ENCODE peak calls at places on chromosomes 1 and 21, in five cellular contexts. E is ovary, D is body of pancreas, J is adrenal gland, F is uterus. T is an unnamed sample.

GRCh38 chr1:248834343-248834940 is 3.6 kb upstream of the ZNF672 start:
- DNase-seq in E (no peak), D (no peak), J (no peak), F (no peak), T (no peak)

GRCh38 chr1:113966013-113966412 is 13.3 kb upstream of the OLFML3 start:
- DNase-seq in E (no peak), D (no peak), J (no peak), F (peak; percentile 39), T (no peak)

GRCh38 chr1:112704908-112705627 is 1.9 kb downstream of the RHOC start:
- DNase-seq in E (peak; percentile 88), D (peak; percentile 92), J (peak; percentile 93), F (peak; percentile 90), T (peak; percentile 95)

GRCh38 chr1:192887426-192887825 is 78.6 kb downstream of the RGS2 start:
- DNase-seq in E (no peak), D (no peak), J (no peak), F (no peak), T (no peak)

GRCh38 chr1:44305962-44306422 is 49.1 kb downstream of the ERI3 start:
- DNase-seq in E (no peak), D (no peak), J (no peak), F (no peak), T (no peak)

GRCh38 chr1:204589409-204590038 is 73.3 kb downstream of the MDM4 start:
- DNase-seq in E (no peak), D (no peak), J (no peak), F (no peak), T (no peak)

GRCh38 chr1:247857069-247857985 is at the start of gene TRIM58:
- DNase-seq in E (no peak), D (peak; percentile 68), J (peak; percentile 58), F (no peak), T (no peak)

GRCh38 chr1:11456970-11457369 is 22.0 kb upstream of the DISP3 start:
- DNase-seq in E (no peak), D (no peak), J (no peak), F (no peak), T (no peak)

GRCh38 chr1:41122851-41123518 is 101.5 kb upstream of the SLFNL1 start:
- DNase-seq in E (no peak), D (peak; percentile 36), J (no peak), F (no peak), T (peak; percentile 60)

GRCh38 chr1:5720045-5720444 is 272.2 kb downstream of the NPHP4 start:
- DNase-seq in E (no peak), D (no peak), J (no peak), F (no peak), T (no peak)

GRCh38 chr1:203720253-203720652 is 44.7 kb upstream of the LAX1 start:
- DNase-seq in E (no peak), D (no peak), J (no peak), F (no peak), T (no peak)

GRCh38 chr1:53270107-53270506 is 31.8 kb upstream of the MAGOH start:
- DNase-seq in E (no peak), D (no peak), J (no peak), F (no peak), T (no peak)

GRCh38 chr1:14071581-14071980 is 371.6 kb downstream of the PRDM2 start:
- DNase-seq in E (no peak), D (no peak), J (no peak), F (no peak), T (no peak)

GRCh38 chr1:14511856-14512585 is 86.5 kb upstream of the KAZN start:
- DNase-seq in E (no peak), D (no peak), J (no peak), F (no peak), T (no peak)

GRCh38 chr1:245715970-245716369 is 561.2 kb downstream of the KIF26B start:
- DNase-seq in E (no peak), D (no peak), J (no peak), F (no peak), T (peak; percentile 64)

GRCh38 chr1:19432943-19433609 is 52.3 kb downstream of the CAPZB start:
- DNase-seq in E (no peak), D (no peak), J (no peak), F (no peak), T (no peak)

GRCh38 chr1:32014199-32014936 is 700 bp downstream of the KHDRBS1 start:
- DNase-seq in E (peak; percentile 52), D (peak; percentile 42), J (peak; percentile 59), F (peak; percentile 42), T (peak; percentile 30)

GRCh38 chr21:41366522-41367151 is 4.8 kb downstream of the MX2 start:
- DNase-seq in E (no peak), D (peak; percentile 75), J (peak; percentile 39), F (no peak), T (peak; percentile 91)

GRCh38 chr1:77825356-77825709 is 45.9 kb downstream of the MIGA1 start:
- DNase-seq in E (no peak), D (peak; percentile 68), J (peak; percentile 64), F (no peak), T (peak; percentile 10)

GRCh38 chr1:175218786-175219447 is 26.3 kb upstream of the KIAA0040 start:
- DNase-seq in E (no peak), D (no peak), J (no peak), F (no peak), T (no peak)

GRCh38 chr1:175222296-175222938 is 29.8 kb upstream of the KIAA0040 start:
- DNase-seq in E (no peak), D (no peak), J (no peak), F (no peak), T (no peak)

GRCh38 chr1:175219774-175220173 is 27.2 kb upstream of the KIAA0040 start:
- DNase-seq in E (no peak), D (no peak), J (no peak), F (no peak), T (no peak)

GRCh38 chr1:175220853-175221547 is 28.4 kb upstream of the KIAA0040 start:
- DNase-seq in E (no peak), D (no peak), J (no peak), F (no peak), T (no peak)

GRCh38 chr1:175221548-175222175 is 29.1 kb upstream of the KIAA0040 start:
- DNase-seq in E (no peak), D (peak; percentile 52), J (peak; percentile 23), F (peak; percentile 40), T (no peak)
- TF ChIP-seq POLR2A in E (no peak), D (no peak), J (no peak), F (no peak), T (no peak)

DNA sequence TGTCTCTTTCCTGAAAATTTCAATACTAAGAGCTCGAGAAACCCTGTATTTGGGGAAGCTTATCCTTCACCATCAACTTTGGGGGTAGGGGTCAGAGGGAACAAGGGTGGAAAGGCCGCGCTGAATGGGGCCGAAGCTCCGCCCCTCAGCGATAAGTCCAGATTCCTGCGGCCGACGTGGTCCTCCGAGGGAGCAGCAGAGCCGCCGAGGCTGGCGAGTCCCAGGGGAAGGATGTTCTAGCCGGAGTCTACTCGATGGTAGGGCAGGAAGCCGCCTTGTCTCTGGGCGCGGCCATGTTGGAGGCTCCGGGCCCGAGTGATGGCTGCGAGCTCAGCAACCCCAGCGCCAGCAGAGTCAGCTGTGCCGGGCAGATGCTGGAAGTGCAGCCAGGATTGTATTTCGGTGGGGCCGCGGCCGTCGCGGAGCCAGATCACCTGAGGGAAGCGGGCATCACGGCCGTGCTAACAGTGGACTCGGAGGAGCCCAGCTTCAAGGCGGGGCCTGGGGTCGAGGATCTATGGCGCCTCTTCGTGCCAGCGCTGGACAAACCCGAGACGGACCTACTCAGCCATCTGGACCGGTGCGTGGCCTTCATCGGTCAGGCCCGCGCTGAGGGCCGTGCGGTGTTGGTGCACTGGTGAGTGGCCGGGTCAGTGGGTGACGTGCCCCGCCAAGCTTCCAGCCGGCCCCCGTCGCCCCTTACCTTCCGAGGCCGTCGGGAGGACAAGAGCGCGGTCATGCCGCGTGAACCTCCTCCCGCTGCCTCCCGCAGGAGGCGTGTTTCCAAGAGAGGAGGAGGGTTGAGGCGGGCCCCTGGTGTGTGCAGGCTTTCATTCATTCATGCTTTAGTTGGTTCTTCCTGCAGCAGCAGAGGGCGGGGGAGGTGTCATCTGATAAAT is at the start of gene DUSP12:
- DNase-seq in E (peak; percentile 91), D (peak; percentile 91), J (peak; percentile 91), F (peak; percentile 93), T (peak; percentile 79)
- TF ChIP-seq POLR2A in E (peak; percentile 26), D (peak; percentile 78), J (peak; percentile 10), F (peak; percentile 51), T (peak; percentile 90)

GRCh38 chr1:92784639-92785500 is at the start of gene EVI5:
- DNase-seq in E (peak; percentile 91), D (peak; percentile 96), J (peak; percentile 96), F (peak; percentile 93), T (peak; percentile 68)
- TF ChIP-seq POLR2A in E (peak; percentile 88), D (peak; percentile 96), J (peak; percentile 81), F (peak; percentile 80), T (peak; percentile 66)

GRCh38 chr1:15546641-15547040 is 20.0 kb downstream of the DNAJC16 start:
- DNase-seq in E (no peak), D (no peak), J (no peak), F (no peak), T (no peak)
- TF ChIP-seq POLR2A in E (no peak), D (no peak), J (no peak), F (no peak), T (no peak)

GRCh38 chr1:47179023-47179987 is 10.5 kb downstream of the PDZK1IP1 start:
- DNase-seq in E (peak; percentile 80), D (peak; percentile 91), J (peak; percentile 95), F (peak; percentile 83), T (peak; percentile 71)
- TF ChIP-seq POLR2A in E (no peak), D (peak; percentile 33), J (no peak), F (no peak), T (no peak)

DNA sequence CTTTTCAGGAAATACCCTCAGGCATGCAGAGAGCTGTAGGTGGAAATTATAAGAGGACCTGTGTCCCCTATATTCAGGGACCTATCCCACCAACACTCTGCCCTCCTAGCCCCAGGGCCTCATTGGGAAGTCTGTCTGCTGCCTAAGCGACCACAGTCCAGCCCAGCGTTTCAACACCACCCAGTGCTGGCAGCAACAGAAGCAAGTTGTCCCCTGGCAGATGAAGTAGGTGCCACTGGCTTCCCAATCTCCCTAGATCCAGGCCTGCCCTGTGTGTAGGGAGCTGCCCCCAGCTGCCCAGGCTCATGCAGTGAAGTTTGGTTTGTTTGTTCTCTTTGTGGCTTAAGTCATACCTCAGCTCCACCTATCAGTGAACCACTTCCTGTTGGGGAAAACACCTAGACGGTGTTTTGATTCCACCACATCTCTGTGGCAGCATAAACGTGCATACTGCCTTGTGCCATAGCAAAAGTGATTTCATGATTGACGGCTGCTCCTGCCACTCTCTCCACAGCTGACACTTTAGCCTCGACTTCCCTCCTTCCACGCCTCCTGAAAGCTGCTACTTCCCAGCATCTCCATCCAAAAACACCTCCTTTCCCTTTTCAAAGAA is 8.1 kb upstream of the LEFTY1 start:
- DNase-seq in E (no peak), D (peak; percentile 78), J (no peak), F (no peak), T (peak; percentile 63)
- TF ChIP-seq POLR2A in E (no peak), D (peak; percentile 73), J (no peak), F (no peak), T (no peak)

DNA sequence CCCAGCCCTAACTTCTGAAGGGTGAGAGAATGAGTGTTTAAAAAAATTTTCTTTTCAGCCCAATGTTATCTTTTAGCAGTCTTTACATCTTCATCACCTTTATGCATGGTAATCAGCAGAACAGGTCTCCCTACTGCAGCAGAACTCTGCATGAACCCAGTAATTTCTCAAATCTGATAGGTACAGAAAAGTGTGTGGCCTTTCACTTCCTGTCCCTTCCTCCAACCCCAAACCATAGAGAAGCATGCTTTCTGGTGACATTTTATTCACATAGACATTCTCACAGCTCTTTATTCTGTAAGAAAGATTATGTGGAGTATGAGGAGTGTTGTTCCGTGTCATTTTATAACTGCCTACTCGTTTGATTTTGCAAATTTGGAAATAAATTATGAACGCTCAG is 68.6 kb downstream of the RPAP2 start:
- DNase-seq in E (no peak), D (no peak), J (no peak), F (no peak), T (no peak)
- TF ChIP-seq POLR2A in E (no peak), D (no peak), J (no peak), F (no peak), T (no peak)

GRCh38 chr1:201525196-201525778 is 13.6 kb upstream of the NAV1 start:
- DNase-seq in E (no peak), D (no peak), J (no peak), F (no peak), T (no peak)
- TF ChIP-seq POLR2A in E (no peak), D (no peak), J (no peak), F (no peak), T (no peak)